ENCODE peak calls at places on chromosomes 4 and X, in seven cellular contexts. C, S, Z, P, A, E and Y are unnamed samples.

GRCh38 chr4:66574145-66574978 is 904.1 kb upstream of the EPHA5 start:
- DNase-seq in E (no peak), Z (no peak), C (no peak), A (no peak), S (peak; percentile 71), P (no peak), Y (peak; percentile 27)

GRCh38 chrX:5388087-5388486 is 840.6 kb downstream of the NLGN4X start:
- DNase-seq in A (no peak), Z (no peak), E (no peak), P (no peak), C (no peak), S (no peak), Y (no peak)

GRCh38 chr4:183588169-183588675 is 70.8 kb downstream of the RWDD4 start:
- DNase-seq in A (no peak), P (no peak), E (no peak), C (no peak), Z (no peak), S (peak; percentile 25), Y (peak; percentile 83)

GRCh38 chr4:140308366-140309123 is 64.9 kb upstream of the SCOC start:
- DNase-seq in Z (no peak), S (peak; percentile 86), C (no peak), P (no peak), A (no peak), E (no peak), Y (peak; percentile 79)

GRCh38 chrX:50707955-50708694 is 105.9 kb downstream of the SHROOM4 start:
- DNase-seq in C (no peak), A (no peak), E (no peak), P (no peak), S (peak; percentile 43), Z (no peak), Y (no peak)

GRCh38 chr4:114780205-114780604 is 181.6 kb downstream of the UGT8 start:
- DNase-seq in Z (no peak), A (no peak), E (no peak), C (peak; percentile 49), S (peak; percentile 81), P (peak; percentile 13), Y (peak; percentile 3)

GRCh38 chr4:24736066-24736465 is 59.3 kb upstream of the SOD3 start:
- DNase-seq in P (no peak), A (peak; percentile 12), E (no peak), S (peak; percentile 72), Z (no peak), C (peak; percentile 59), Y (peak; percentile 39)

GRCh38 chrX:118418811-118419251 is 72.9 kb downstream of the WDR44 start:
- DNase-seq in Z (no peak), P (no peak), A (no peak), E (no peak), S (peak; percentile 41), C (no peak), Y (no peak)

GRCh38 chrX:103017542-103017941 is 46.4 kb downstream of the BEX1 start:
- DNase-seq in P (no peak), E (no peak), S (no peak), C (no peak), Z (no peak), A (no peak), Y (no peak)
- TF ChIP-seq CTCF in P (no peak), E (no peak), S (peak; percentile 8), C (no peak), Z (no peak), A (peak; percentile 2), Y (no peak)

DNA sequence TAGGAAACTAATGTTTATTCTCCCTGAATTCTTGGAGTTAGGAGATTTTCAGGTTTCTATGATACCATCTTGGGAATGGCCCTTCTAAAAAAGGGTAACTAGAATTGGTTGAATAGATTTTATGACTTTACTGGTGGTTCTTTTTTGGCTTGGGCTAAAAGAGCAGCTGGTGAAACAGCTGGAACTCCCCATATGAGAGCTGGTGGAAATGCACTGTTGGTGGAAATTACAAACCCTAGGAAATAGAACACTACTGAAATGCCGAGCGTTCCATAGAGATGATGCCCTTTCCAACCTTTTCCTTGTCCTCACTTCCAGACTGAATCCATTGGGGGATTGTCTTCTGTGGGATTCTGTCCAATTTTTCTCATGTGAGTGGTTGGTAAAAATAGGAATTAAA is 139.5 kb downstream of the STIM2 start:
- DNase-seq in S (no peak), Z (no peak), P (no peak), C (no peak), A (no peak), E (no peak), Y (no peak)
- TF ChIP-seq CTCF in S (no peak), Z (no peak), P (no peak), C (no peak), A (no peak), E (no peak), Y (no peak)

DNA sequence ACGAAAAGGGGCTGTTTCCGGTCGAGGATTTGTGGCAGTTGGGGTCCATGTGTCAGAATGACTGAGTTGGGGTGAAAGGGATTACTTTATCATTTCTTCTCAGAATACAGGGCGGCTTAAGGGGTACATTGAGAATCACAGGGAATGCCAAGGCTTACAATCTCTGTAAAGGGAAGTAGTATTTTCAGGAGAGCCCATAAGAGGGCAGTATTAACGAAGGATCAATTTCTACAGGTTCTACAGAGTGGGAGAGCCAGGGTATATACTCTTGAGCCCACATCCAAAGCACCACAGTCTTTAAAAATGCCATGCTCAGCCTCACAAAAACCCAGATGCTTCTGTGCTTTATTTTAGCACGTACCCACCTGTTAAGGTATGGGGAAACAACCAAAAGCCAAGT is 67.7 kb upstream of the ZXDA start:
- DNase-seq in C (no peak), S (no peak), E (no peak), A (no peak), Z (no peak), P (no peak), Y (no peak)
- TF ChIP-seq CTCF in C (no peak), S (no peak), E (no peak), A (no peak), Z (no peak), P (no peak), Y (no peak)

GRCh38 chrX:108297290-108297689 is 140.9 kb downstream of the COL4A6 start:
- DNase-seq in C (no peak), E (no peak), A (no peak), P (no peak), S (no peak), Z (no peak), Y (no peak)
- TF ChIP-seq CTCF in C (no peak), E (no peak), A (no peak), P (no peak), S (no peak), Z (no peak), Y (no peak)

DNA sequence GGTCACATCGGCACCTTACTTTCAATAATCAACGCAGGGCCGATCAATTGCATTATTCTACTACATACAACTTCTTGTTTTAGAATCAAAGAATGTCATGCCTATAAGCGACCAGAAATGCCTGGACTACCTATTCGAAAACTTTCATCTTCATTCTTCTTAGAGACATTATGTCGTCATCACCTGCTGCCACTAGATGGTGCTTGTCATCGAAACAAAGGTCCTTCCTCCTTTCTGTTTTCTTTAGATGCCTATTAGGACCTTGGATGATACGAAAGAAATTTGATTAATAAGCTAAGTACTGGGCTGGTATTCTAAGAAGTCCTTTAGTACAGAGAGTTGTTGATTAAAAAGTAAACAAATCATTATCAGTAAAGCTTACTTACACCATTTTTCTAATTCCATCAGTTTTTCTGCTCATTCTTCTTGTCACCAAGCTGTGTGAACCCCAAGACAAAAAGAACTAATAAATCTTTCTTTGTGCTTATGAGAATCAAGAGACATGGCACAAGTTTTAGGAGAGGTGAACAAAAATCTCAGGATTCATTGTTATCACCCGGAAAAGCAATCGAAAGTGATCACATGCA is 154.5 kb upstream of the SLC4A4 start:
- DNase-seq in P (no peak), E (peak; percentile 38), Z (no peak), C (peak; percentile 38), S (peak; percentile 62), A (peak; percentile 47), Y (peak; percentile 62)
- TF ChIP-seq CTCF in P (peak; percentile 64), E (peak; percentile 66), Z (peak; percentile 72), C (peak; percentile 62), S (peak; percentile 67), A (peak; percentile 65), Y (peak; percentile 63)